ENCODE peak calls at places on chromosomes 16 and 17, in six cellular contexts. One of them, this sample, is unnamed.

GRCh38 chr17:75404739-75405364 is 626 bp downstream of the GRB2 start:
- DNase-seq in AG10803: peak; percentile 21
- DNase-seq in AG04450: no peak
- DNase-seq in PC-9: peak; percentile 38
- DNase-seq in upper lobe of right lung: peak; percentile 79
- DNase-seq in esophagus squamous epithelium: no peak
- DNase-seq in this sample: peak; percentile 17

GRCh38 chr16:67156146-67156844 is 3.4 kb downstream of the TRADD start:
- DNase-seq in AG10803: no peak
- DNase-seq in AG04450: no peak
- DNase-seq in PC-9: no peak
- DNase-seq in upper lobe of right lung: no peak
- DNase-seq in esophagus squamous epithelium: no peak
- DNase-seq in this sample: no peak

GRCh38 chr17:50787106-50787505 is 19.8 kb upstream of the ANKRD40CL start:
- DNase-seq in AG10803: peak; percentile 11
- DNase-seq in AG04450: no peak
- DNase-seq in PC-9: no peak
- DNase-seq in upper lobe of right lung: no peak
- DNase-seq in esophagus squamous epithelium: no peak
- DNase-seq in this sample: no peak

GRCh38 chr17:6047966-6048365 is 22.2 kb upstream of the WSCD1 start:
- DNase-seq in AG10803: peak; percentile 34
- DNase-seq in AG04450: no peak
- DNase-seq in PC-9: no peak
- DNase-seq in upper lobe of right lung: no peak
- DNase-seq in esophagus squamous epithelium: no peak
- DNase-seq in this sample: no peak

GRCh38 chr16:55368205-55368604 is 44.2 kb downstream of the IRX6 start:
- DNase-seq in AG10803: peak; percentile 17
- DNase-seq in AG04450: no peak
- DNase-seq in PC-9: no peak
- DNase-seq in upper lobe of right lung: no peak
- DNase-seq in esophagus squamous epithelium: no peak
- DNase-seq in this sample: no peak

GRCh38 chr16:46918905-46919792 is 35.0 kb downstream of the GPT2 start:
- DNase-seq in AG10803: no peak
- DNase-seq in AG04450: no peak
- DNase-seq in PC-9: no peak
- DNase-seq in upper lobe of right lung: no peak
- DNase-seq in esophagus squamous epithelium: no peak
- DNase-seq in this sample: no peak

GRCh38 chr16:74568961-74569631 is 37.8 kb downstream of the GLG1 start:
- DNase-seq in AG10803: peak; percentile 56
- DNase-seq in AG04450: no peak
- DNase-seq in PC-9: no peak
- DNase-seq in upper lobe of right lung: no peak
- DNase-seq in esophagus squamous epithelium: no peak
- DNase-seq in this sample: no peak

GRCh38 chr16:52631711-52632110 is 84.8 kb upstream of the TOX3 start:
- DNase-seq in AG10803: no peak
- DNase-seq in AG04450: no peak
- DNase-seq in PC-9: no peak
- DNase-seq in upper lobe of right lung: no peak
- DNase-seq in esophagus squamous epithelium: no peak
- DNase-seq in this sample: no peak

GRCh38 chr17:6435968-6436367 is 1.0 kb upstream of the AIPL1 start:
- DNase-seq in AG10803: peak; percentile 62
- DNase-seq in AG04450: peak; percentile 34
- DNase-seq in PC-9: peak; percentile 69
- DNase-seq in upper lobe of right lung: peak; percentile 75
- DNase-seq in esophagus squamous epithelium: peak; percentile 14
- DNase-seq in this sample: peak; percentile 41

GRCh38 chr17:81510798-81511549 is 1.6 kb downstream of the ACTG1 start:
- DNase-seq in AG10803: no peak
- DNase-seq in AG04450: no peak
- DNase-seq in PC-9: no peak
- DNase-seq in upper lobe of right lung: no peak
- DNase-seq in esophagus squamous epithelium: no peak
- DNase-seq in this sample: no peak

GRCh38 chr17:56939869-56940484 is 20.9 kb downstream of the COIL start:
- DNase-seq in AG10803: peak; percentile 56
- DNase-seq in AG04450: peak; percentile 20
- DNase-seq in PC-9: peak; percentile 2
- DNase-seq in upper lobe of right lung: no peak
- DNase-seq in esophagus squamous epithelium: no peak
- DNase-seq in this sample: no peak

GRCh38 chr16:89574681-89575246 is 794 bp upstream of the CPNE7 start:
- DNase-seq in AG10803: peak; percentile 63
- DNase-seq in AG04450: no peak
- DNase-seq in PC-9: peak; percentile 86
- DNase-seq in upper lobe of right lung: peak; percentile 79
- DNase-seq in esophagus squamous epithelium: no peak
- DNase-seq in this sample: no peak

GRCh38 chr16:81642943-81643342 is 136.1 kb upstream of the PLCG2 start:
- DNase-seq in AG10803: no peak
- DNase-seq in AG04450: no peak
- DNase-seq in PC-9: no peak
- DNase-seq in upper lobe of right lung: no peak
- DNase-seq in esophagus squamous epithelium: no peak
- DNase-seq in this sample: no peak

GRCh38 chr17:32127156-32127897 is 15.0 kb upstream of the RHOT1 start:
- DNase-seq in AG10803: peak; percentile 71
- DNase-seq in AG04450: peak; percentile 15
- DNase-seq in PC-9: peak; percentile 81
- DNase-seq in upper lobe of right lung: peak; percentile 94
- DNase-seq in esophagus squamous epithelium: peak; percentile 53
- DNase-seq in this sample: peak; percentile 87

GRCh38 chr17:34167359-34167758 is 87.7 kb upstream of the CCL2 start:
- DNase-seq in AG10803: no peak
- DNase-seq in AG04450: no peak
- DNase-seq in PC-9: no peak
- DNase-seq in upper lobe of right lung: no peak
- DNase-seq in esophagus squamous epithelium: no peak
- DNase-seq in this sample: no peak

GRCh38 chr17:34166394-34166793 is 88.7 kb upstream of the CCL2 start:
- DNase-seq in AG10803: no peak
- DNase-seq in AG04450: no peak
- DNase-seq in PC-9: no peak
- DNase-seq in upper lobe of right lung: no peak
- DNase-seq in esophagus squamous epithelium: no peak
- DNase-seq in this sample: no peak

GRCh38 chr17:34161600-34161999 is 93.5 kb upstream of the CCL2 start:
- DNase-seq in AG10803: no peak
- DNase-seq in AG04450: no peak
- DNase-seq in PC-9: no peak
- DNase-seq in upper lobe of right lung: no peak
- DNase-seq in esophagus squamous epithelium: no peak
- DNase-seq in this sample: no peak

GRCh38 chr17:34163123-34163522 is 92.0 kb upstream of the CCL2 start:
- DNase-seq in AG10803: no peak
- DNase-seq in AG04450: no peak
- DNase-seq in PC-9: no peak
- DNase-seq in upper lobe of right lung: no peak
- DNase-seq in esophagus squamous epithelium: no peak
- DNase-seq in this sample: no peak

GRCh38 chr17:34163681-34164080 is 91.4 kb upstream of the CCL2 start:
- DNase-seq in AG10803: peak; percentile 5
- DNase-seq in AG04450: no peak
- DNase-seq in PC-9: no peak
- DNase-seq in upper lobe of right lung: no peak
- DNase-seq in esophagus squamous epithelium: no peak
- DNase-seq in this sample: no peak
- TF ChIP-seq CTCF in AG10803: peak; percentile 43
- TF ChIP-seq CTCF in AG04450: peak; percentile 63
- TF ChIP-seq CTCF in PC-9: peak; percentile 42
- TF ChIP-seq CTCF in upper lobe of right lung: peak; percentile 43
- TF ChIP-seq CTCF in esophagus squamous epithelium: peak; percentile 37
- TF ChIP-seq CTCF in this sample: peak; percentile 57

DNA sequence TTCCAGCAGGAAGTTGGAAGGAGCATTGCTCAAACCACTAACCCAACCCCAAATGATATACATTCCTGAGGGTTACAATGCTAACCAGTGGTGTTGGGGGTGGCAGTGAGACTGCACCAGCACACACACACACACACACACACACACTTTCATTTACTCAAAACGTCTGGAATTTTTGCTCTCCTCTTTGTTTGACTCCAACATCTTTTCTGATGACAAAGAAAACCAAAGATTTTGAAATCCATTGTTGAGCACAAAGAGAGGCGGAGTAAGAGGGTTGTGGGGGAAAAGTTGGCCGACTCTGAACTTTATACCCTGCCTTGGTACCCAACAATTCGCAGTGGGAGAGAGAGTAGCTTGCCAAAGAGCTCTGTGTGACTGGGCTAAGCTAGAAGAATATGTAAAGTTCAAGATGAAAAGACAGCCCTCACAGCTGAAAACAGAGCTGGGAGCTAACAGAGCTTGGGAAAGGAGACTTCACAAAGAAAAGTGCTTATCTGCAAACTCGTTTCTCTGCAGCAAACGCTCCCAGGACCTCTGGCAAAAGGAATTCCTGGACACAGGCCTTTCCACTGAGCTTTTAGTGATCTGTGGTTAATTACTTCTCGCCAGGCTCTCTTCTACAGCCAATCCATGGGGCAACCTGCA is 426.1 kb upstream of the CDH11 start:
- DNase-seq in AG10803: peak; percentile 100
- DNase-seq in AG04450: peak; percentile 83
- DNase-seq in PC-9: no peak
- DNase-seq in upper lobe of right lung: no peak
- DNase-seq in esophagus squamous epithelium: no peak
- DNase-seq in this sample: no peak
- TF ChIP-seq CTCF in AG10803: no peak
- TF ChIP-seq CTCF in AG04450: no peak
- TF ChIP-seq CTCF in PC-9: no peak
- TF ChIP-seq CTCF in upper lobe of right lung: no peak
- TF ChIP-seq CTCF in esophagus squamous epithelium: no peak
- TF ChIP-seq CTCF in this sample: no peak

GRCh38 chr17:9577402-9577709 is 914 bp downstream of the CFAP52 start:
- DNase-seq in AG10803: no peak
- DNase-seq in AG04450: no peak
- DNase-seq in PC-9: no peak
- DNase-seq in upper lobe of right lung: no peak
- DNase-seq in esophagus squamous epithelium: no peak
- DNase-seq in this sample: no peak
- TF ChIP-seq CTCF in AG10803: no peak
- TF ChIP-seq CTCF in AG04450: no peak
- TF ChIP-seq CTCF in PC-9: peak; percentile 8
- TF ChIP-seq CTCF in upper lobe of right lung: no peak
- TF ChIP-seq CTCF in esophagus squamous epithelium: no peak
- TF ChIP-seq CTCF in this sample: no peak

GRCh38 chr16:10312023-10312422 is 73.8 kb upstream of the ATF7IP2 start:
- DNase-seq in AG10803: no peak
- DNase-seq in AG04450: no peak
- DNase-seq in PC-9: no peak
- DNase-seq in upper lobe of right lung: no peak
- DNase-seq in esophagus squamous epithelium: no peak
- DNase-seq in this sample: no peak

GRCh38 chr16:10317425-10318001 is 68.3 kb upstream of the ATF7IP2 start:
- DNase-seq in AG10803: no peak
- DNase-seq in AG04450: no peak
- DNase-seq in PC-9: no peak
- DNase-seq in upper lobe of right lung: no peak
- DNase-seq in esophagus squamous epithelium: no peak
- DNase-seq in this sample: no peak

GRCh38 chr16:10314317-10314716 is 71.5 kb upstream of the ATF7IP2 start:
- DNase-seq in AG10803: no peak
- DNase-seq in AG04450: no peak
- DNase-seq in PC-9: no peak
- DNase-seq in upper lobe of right lung: no peak
- DNase-seq in esophagus squamous epithelium: no peak
- DNase-seq in this sample: no peak

GRCh38 chr16:10312784-10313724 is 72.8 kb upstream of the ATF7IP2 start:
- DNase-seq in AG10803: no peak
- DNase-seq in AG04450: no peak
- DNase-seq in PC-9: no peak
- DNase-seq in upper lobe of right lung: no peak
- DNase-seq in esophagus squamous epithelium: no peak
- DNase-seq in this sample: no peak

GRCh38 chr16:10314811-10315210 is 71.0 kb upstream of the ATF7IP2 start:
- DNase-seq in AG10803: peak; percentile 5
- DNase-seq in AG04450: no peak
- DNase-seq in PC-9: no peak
- DNase-seq in upper lobe of right lung: no peak
- DNase-seq in esophagus squamous epithelium: no peak
- DNase-seq in this sample: no peak
- TF ChIP-seq CTCF in AG10803: no peak
- TF ChIP-seq CTCF in AG04450: no peak
- TF ChIP-seq CTCF in PC-9: no peak
- TF ChIP-seq CTCF in upper lobe of right lung: peak; percentile 21
- TF ChIP-seq CTCF in esophagus squamous epithelium: peak; percentile 7
- TF ChIP-seq CTCF in this sample: no peak

GRCh38 chr17:37135581-37135980 is 186.8 kb downstream of the AATF start:
- DNase-seq in AG10803: no peak
- DNase-seq in AG04450: no peak
- DNase-seq in PC-9: no peak
- DNase-seq in upper lobe of right lung: no peak
- DNase-seq in esophagus squamous epithelium: no peak
- DNase-seq in this sample: no peak

GRCh38 chr17:37134050-37134449 is 185.3 kb downstream of the AATF start:
- DNase-seq in AG10803: no peak
- DNase-seq in AG04450: no peak
- DNase-seq in PC-9: no peak
- DNase-seq in upper lobe of right lung: no peak
- DNase-seq in esophagus squamous epithelium: no peak
- DNase-seq in this sample: no peak

GRCh38 chr17:37138726-37139125 is 190.0 kb downstream of the AATF start:
- DNase-seq in AG10803: no peak
- DNase-seq in AG04450: no peak
- DNase-seq in PC-9: no peak
- DNase-seq in upper lobe of right lung: no peak
- DNase-seq in esophagus squamous epithelium: no peak
- DNase-seq in this sample: no peak

GRCh38 chr17:37137906-37138413 is 189.2 kb downstream of the AATF start:
- DNase-seq in AG10803: no peak
- DNase-seq in AG04450: no peak
- DNase-seq in PC-9: no peak
- DNase-seq in upper lobe of right lung: no peak
- DNase-seq in esophagus squamous epithelium: no peak
- DNase-seq in this sample: no peak

DNA sequence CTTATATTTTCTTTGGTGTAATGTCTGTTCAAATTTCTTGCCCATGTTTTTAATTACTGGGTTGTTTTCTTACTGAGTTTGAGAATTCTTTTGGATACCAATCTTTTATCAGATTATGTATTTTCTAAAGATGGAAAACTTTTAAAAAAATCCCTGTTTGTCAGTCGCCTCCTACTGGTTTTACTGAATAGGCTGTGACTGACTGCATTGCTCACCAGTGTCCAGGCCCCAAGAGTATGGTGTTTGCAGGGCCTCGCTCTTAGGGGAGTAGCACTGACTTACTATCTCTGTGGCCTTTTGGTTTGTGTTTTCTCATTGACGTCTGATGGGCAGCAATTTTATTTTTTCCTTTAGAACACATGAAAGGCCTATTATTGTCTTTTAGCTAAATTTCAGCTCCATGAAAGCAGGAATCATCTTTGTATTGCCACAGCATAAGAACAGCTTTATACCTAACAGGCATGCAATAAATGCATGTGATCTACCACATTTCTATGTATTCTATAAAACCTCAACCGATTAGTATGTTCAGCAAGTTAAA is 188.4 kb downstream of the AATF start:
- DNase-seq in AG10803: no peak
- DNase-seq in AG04450: no peak
- DNase-seq in PC-9: no peak
- DNase-seq in upper lobe of right lung: no peak
- DNase-seq in esophagus squamous epithelium: no peak
- DNase-seq in this sample: no peak
- TF ChIP-seq CTCF in AG10803: no peak
- TF ChIP-seq CTCF in AG04450: no peak
- TF ChIP-seq CTCF in PC-9: no peak
- TF ChIP-seq CTCF in upper lobe of right lung: no peak
- TF ChIP-seq CTCF in esophagus squamous epithelium: no peak
- TF ChIP-seq CTCF in this sample: no peak